ENCODE peak calls at places on chromosomes 1 and 21, in four cellular contexts. N is lower lobe of right lung, A is pancreas, F is choroid plexus epithelial cell. J is an unnamed sample.

GRCh38 chr1:93013311-93014091 is 52.2 kb upstream of the DIPK1A start:
- DNase-seq in N (no peak), A (no peak), F (no peak), J (no peak)

GRCh38 chr1:100921110-100921706 is 25.3 kb downstream of the SLC30A7 start:
- DNase-seq in N (no peak), A (no peak), F (peak), J (no peak)

GRCh38 chr1:23601104-23601967 is 42.0 kb upstream of the ID3 start:
- DNase-seq in N (no peak), A (no peak), F (no peak), J (no peak)

GRCh38 chr1:58874757-58875755 is 91.2 kb upstream of the JUN start:
- DNase-seq in N (no peak), A (no peak), F (peak), J (no peak)

GRCh38 chr1:80565416-80565815 is 1235.3 kb upstream of the ADGRL2 start:
- DNase-seq in N (no peak), A (no peak), F (no peak), J (no peak)

GRCh38 chr1:221032616-221033342 is 153.5 kb downstream of the HLX start:
- DNase-seq in N (no peak), A (no peak), F (no peak), J (no peak)

GRCh38 chr1:42844592-42845140 is 1.7 kb upstream of the ZNF691 start:
- DNase-seq in N (no peak), A (no peak), F (peak), J (no peak)

GRCh38 chr21:36425286-36425685 is 40.1 kb downstream of the CHAF1B start:
- DNase-seq in N (no peak), A (no peak), F (peak), J (no peak)

GRCh38 chr1:32392358-32392757 is 1.9 kb downstream of the BSDC1 start:
- DNase-seq in N (no peak), A (no peak), F (peak), J (no peak)

GRCh38 chr1:204733869-204734596 is 48.5 kb upstream of the LRRN2 start:
- DNase-seq in N (no peak), A (no peak), F (no peak), J (no peak)

GRCh38 chr1:59223213-59223612 is 73.7 kb upstream of the FGGY start:
- DNase-seq in N (no peak), A (no peak), F (no peak), J (no peak)

GRCh38 chr1:243842978-243843490 is 7.0 kb downstream of the AKT3 start:
- DNase-seq in N (no peak), A (no peak), F (peak), J (no peak)

GRCh38 chr1:157992031-157992568 is 1.3 kb upstream of the KIRREL1 start:
- DNase-seq in N (no peak), A (peak), F (peak), J (peak)

GRCh38 chr21:25370311-25370744 is 237.0 kb downstream of the MRPL39 start:
- DNase-seq in N (no peak), A (peak), F (peak), J (no peak)

GRCh38 chr1:93817819-93818569 is 61.0 kb downstream of the DNTTIP2 start:
- DNase-seq in N (no peak), A (no peak), F (no peak), J (no peak)

GRCh38 chr1:31396633-31397351 is 16.2 kb upstream of the SERINC2 start:
- DNase-seq in N (no peak), A (no peak), F (peak), J (no peak)

GRCh38 chr1:40153073-40153770 is 8.0 kb upstream of the RLF start:
- DNase-seq in N (no peak), A (no peak), F (peak), J (no peak)

GRCh38 chr1:167294528-167294927 is 73.8 kb downstream of the POU2F1 start:
- DNase-seq in N (no peak), A (no peak), F (peak), J (no peak)

GRCh38 chr1:100387209-100387608 is 34.9 kb downstream of the CDC14A start:
- DNase-seq in N (no peak), A (no peak), F (peak), J (no peak)

GRCh38 chr1:39639333-39640130 is at the start of gene HEYL:
- DNase-seq in N (peak), A (peak), F (peak), J (peak)

GRCh38 chr1:117208580-117208979 is 2.1 kb downstream of the VTCN1 start:
- DNase-seq in N (no peak), A (no peak), F (no peak), J (no peak)

GRCh38 chr1:200473698-200474371 is 64.0 kb upstream of the ZNF281 start:
- DNase-seq in N (no peak), A (no peak), F (no peak), J (no peak)

GRCh38 chr1:92943515-92943873 is 17.8 kb downstream of the DIPK1A start:
- DNase-seq in N (no peak), A (no peak), F (no peak), J (no peak)

GRCh38 chr1:116096013-116096618 is 15.1 kb upstream of the MAB21L3 start:
- DNase-seq in N (no peak), A (no peak), F (no peak), J (no peak)

GRCh38 chr1:234613992-234614584 is 4.1 kb upstream of the IRF2BP2 start:
- DNase-seq in N (no peak), A (no peak), F (peak), J (no peak)

GRCh38 chr1:231397882-231398671 is 24.0 kb downstream of the EGLN1 start:
- DNase-seq in N (no peak), A (no peak), F (peak), J (no peak)

GRCh38 chr21:42261832-42262200 is 42.9 kb downstream of the ABCG1 start:
- DNase-seq in N (no peak), A (no peak), F (peak), J (no peak)

GRCh38 chr21:46091631-46092025 is 6.3 kb upstream of the COL6A2 start:
- DNase-seq in N (no peak), A (no peak), F (no peak), J (no peak)

GRCh38 chr1:155174334-155175280 is 958 bp downstream of the TRIM46 start:
- DNase-seq in N (no peak), A (no peak), F (peak), J (no peak)

GRCh38 chr1:15820478-15820877 is 13.0 kb upstream of the UQCRHL start:
- DNase-seq in N (no peak), A (no peak), F (peak), J (no peak)

GRCh38 chr1:54516249-54516920 is 31.6 kb upstream of the ACOT11 start:
- DNase-seq in N (no peak), A (no peak), F (no peak), J (no peak)

GRCh38 chr1:194358208-194358581 is 1171.8 kb upstream of the B3GALT2 start:
- DNase-seq in N (no peak), A (no peak), F (no peak), J (peak)

GRCh38 chr1:203308205-203309114 is 3.1 kb downstream of the BTG2 start:
- DNase-seq in N (no peak), A (no peak), F (no peak), J (no peak)

GRCh38 chr1:25524568-25525359 is 18.6 kb upstream of the LDLRAP1 start:
- DNase-seq in N (no peak), A (no peak), F (no peak), J (no peak)

GRCh38 chr1:105678334-105678733 is 1378.1 kb upstream of the PRMT6 start:
- DNase-seq in N (no peak), A (no peak), F (no peak), J (no peak)

GRCh38 chr1:3441880-3442279 is 12.6 kb upstream of the ARHGEF16 start:
- DNase-seq in N (no peak), A (no peak), F (no peak), J (no peak)

GRCh38 chr1:3440711-3441389 is 13.6 kb upstream of the ARHGEF16 start:
- DNase-seq in N (no peak), A (no peak), F (no peak), J (peak)

GRCh38 chr1:3440282-3440681 is 14.2 kb upstream of the ARHGEF16 start:
- DNase-seq in N (no peak), A (no peak), F (no peak), J (no peak)

GRCh38 chr1:3442331-3442730 is 12.1 kb upstream of the ARHGEF16 start:
- DNase-seq in N (no peak), A (no peak), F (no peak), J (no peak)

DNA sequence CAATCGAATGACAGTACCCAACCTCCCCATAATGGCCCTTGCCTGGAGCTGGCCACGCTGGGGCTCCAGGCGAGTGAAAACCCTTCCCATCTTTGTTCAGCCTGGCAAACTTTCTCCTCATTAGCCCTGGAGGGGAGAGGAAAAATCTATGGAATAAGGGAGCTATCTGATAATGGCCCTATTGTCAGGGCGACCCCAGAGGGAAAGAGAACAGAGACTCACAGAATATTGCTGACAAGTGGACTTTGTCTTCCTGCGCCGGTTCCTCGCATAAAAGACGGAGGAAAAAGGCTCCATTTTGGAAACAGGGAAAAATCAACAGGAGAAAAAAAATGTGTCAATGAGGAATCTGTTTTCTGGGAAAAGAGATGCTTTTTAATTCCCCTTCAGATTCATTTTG is 13.0 kb upstream of the ARHGEF16 start:
- DNase-seq in N (no peak), A (no peak), F (no peak), J (no peak)
- H3K4me3 ChIP-seq in N (no peak), A (no peak), F (no peak), J (no peak)

GRCh38 chr21:33948096-33948950 is 32.7 kb upstream of the ATP5PO start:
- DNase-seq in N (peak), A (peak), F (no peak), J (peak)
- H3K4me3 ChIP-seq in N (peak), A (no peak), F (no peak), J (no peak)

DNA sequence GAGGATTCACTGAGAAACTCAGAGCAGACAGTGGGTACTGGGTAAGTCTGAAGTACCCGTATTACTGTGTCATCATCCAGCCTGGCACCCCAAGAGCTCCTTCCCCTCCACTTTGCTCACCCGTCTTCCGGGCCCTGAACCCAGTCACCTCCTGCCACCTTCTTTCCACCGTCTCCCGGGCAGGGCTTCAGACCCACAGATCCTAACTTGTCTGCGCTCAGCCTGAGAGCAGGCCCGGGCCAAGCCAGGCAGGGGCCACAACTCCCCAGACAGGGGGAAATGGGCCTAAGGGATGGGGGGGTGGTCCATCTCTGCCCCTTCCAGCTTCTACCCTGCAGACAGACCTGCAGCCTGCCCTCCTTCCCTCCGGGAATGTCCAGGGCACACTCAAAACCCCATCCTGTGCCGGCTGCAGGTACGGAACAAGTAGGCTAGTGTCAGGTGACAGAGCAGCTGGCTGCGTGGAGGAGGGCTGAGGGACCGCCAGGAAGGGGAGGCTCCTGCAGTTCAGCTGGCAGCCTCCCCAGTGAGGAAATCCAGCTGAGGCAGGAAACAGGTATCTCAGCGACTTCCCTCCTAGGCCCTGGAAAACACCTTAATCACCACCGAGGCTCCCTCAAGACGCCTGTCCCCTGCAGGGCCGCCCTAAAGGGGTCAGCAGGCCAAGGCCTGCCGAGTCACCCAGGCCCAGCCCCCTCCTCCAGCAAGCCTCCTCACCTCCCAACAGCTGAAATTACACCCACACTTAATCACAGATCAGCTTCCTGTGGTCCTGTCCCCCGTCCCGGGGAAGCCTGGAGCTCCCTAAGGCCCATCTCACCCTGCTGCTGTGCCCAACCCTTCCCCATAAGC is 3.5 kb downstream of the HSPG2 start:
- DNase-seq in N (peak), A (no peak), F (peak), J (peak)
- H3K4me3 ChIP-seq in N (peak), A (no peak), F (no peak), J (no peak)

GRCh38 chr1:17143760-17144159 is 24.5 kb upstream of the PADI2 start:
- DNase-seq in N (no peak), A (no peak), F (no peak), J (no peak)

GRCh38 chr1:17149771-17150170 is 30.5 kb upstream of the PADI2 start:
- DNase-seq in N (no peak), A (no peak), F (no peak), J (no peak)

GRCh38 chr1:17148950-17149608 is 29.8 kb upstream of the PADI2 start:
- DNase-seq in N (no peak), A (no peak), F (no peak), J (no peak)
- H3K4me3 ChIP-seq in N (no peak), A (no peak), F (no peak), J (no peak)